ENCODE peak calls at places on chromosome 10, in five cellular contexts. Y is gastrocnemius medialis, C is OCI-LY7, D is small intestine, H is GM23338. K is an unnamed sample.

GRCh38 chr10:95756796-95757657 is 1.1 kb downstream of the ENTPD1 start:
- DNase-seq in Y (no peak), C (peak; percentile 41), D (no peak), H (no peak), K (no peak)

GRCh38 chr10:32957341-32958084 is 517 bp downstream of the ITGB1 start:
- DNase-seq in Y (peak; percentile 10), C (peak; percentile 55), D (peak; percentile 59), H (peak; percentile 57), K (peak; percentile 66)

GRCh38 chr10:21519981-21520436 is 5.5 kb downstream of the SKIDA1 start:
- DNase-seq in Y (no peak), C (no peak), D (peak; percentile 20), H (no peak), K (no peak)

GRCh38 chr10:112223725-112224124 is 40.2 kb upstream of the GPAM start:
- DNase-seq in Y (no peak), C (no peak), D (peak; percentile 9), H (no peak), K (no peak)

GRCh38 chr10:121478590-121478989 is 119.7 kb downstream of the FGFR2 start:
- DNase-seq in Y (no peak), C (no peak), D (no peak), H (no peak), K (no peak)

GRCh38 chr10:58868736-58869435 is 307.6 kb upstream of the PHYHIPL start:
- DNase-seq in Y (no peak), C (no peak), D (no peak), H (no peak), K (no peak)

GRCh38 chr10:72037266-72037665 is 51.1 kb downstream of the SPOCK2 start:
- DNase-seq in Y (no peak), C (no peak), D (no peak), H (no peak), K (no peak)

GRCh38 chr10:58486821-58487220 is 25.9 kb upstream of the BICC1 start:
- DNase-seq in Y (no peak), C (no peak), D (no peak), H (no peak), K (no peak)

GRCh38 chr10:29643785-29644501 is 9.2 kb upstream of the SVIL start:
- DNase-seq in Y (peak; percentile 95), C (no peak), D (no peak), H (no peak), K (no peak)

GRCh38 chr10:79098596-79099015 is 29.8 kb downstream of the ZMIZ1 start:
- DNase-seq in Y (no peak), C (peak; percentile 89), D (no peak), H (no peak), K (no peak)

GRCh38 chr10:22319559-22320558 is 1.0 kb upstream of the BMI1 start:
- DNase-seq in Y (no peak), C (peak; percentile 9), D (no peak), H (no peak), K (no peak)

GRCh38 chr10:12337407-12337806 is 11.9 kb upstream of the CAMK1D start:
- DNase-seq in Y (no peak), C (no peak), D (no peak), H (no peak), K (no peak)

GRCh38 chr10:73648975-73649829 is 6.6 kb downstream of the SYNPO2L start:
- DNase-seq in Y (no peak), C (no peak), D (no peak), H (peak; percentile 17), K (no peak)

GRCh38 chr10:43123361-43124093 is 14.7 kb upstream of the CSGALNACT2 start:
- DNase-seq in Y (no peak), C (no peak), D (no peak), H (no peak), K (peak; percentile 5)

GRCh38 chr10:112859793-112860192 is 90.3 kb upstream of the TCF7L2 start:
- DNase-seq in Y (no peak), C (no peak), D (no peak), H (no peak), K (no peak)

GRCh38 chr10:19929466-19930140 is 113.4 kb downstream of the PLXDC2 start:
- DNase-seq in Y (no peak), C (no peak), D (peak; percentile 82), H (no peak), K (peak; percentile 62)

GRCh38 chr10:43202224-43202656 is 64.0 kb downstream of the CSGALNACT2 start:
- DNase-seq in Y (no peak), C (peak; percentile 69), D (peak; percentile 43), H (peak; percentile 84), K (peak; percentile 15)

GRCh38 chr10:23499317-23499716 is 60.4 kb downstream of the OTUD1 start:
- DNase-seq in Y (no peak), C (no peak), D (no peak), H (peak; percentile 12), K (no peak)

GRCh38 chr10:21626457-21627161 is 92.6 kb downstream of the MLLT10 start:
- DNase-seq in Y (no peak), C (no peak), D (no peak), H (no peak), K (peak; percentile 16)

GRCh38 chr10:128609460-128609859 is 483.2 kb upstream of the MKI67 start:
- DNase-seq in Y (no peak), C (no peak), D (peak; percentile 37), H (no peak), K (no peak)

GRCh38 chr10:117563780-117564179 is 21.2 kb downstream of the EMX2 start:
- DNase-seq in Y (no peak), C (no peak), D (no peak), H (no peak), K (no peak)

GRCh38 chr10:62073429-62073828 is 171.9 kb downstream of the ARID5B start:
- DNase-seq in Y (no peak), C (no peak), D (peak; percentile 43), H (no peak), K (no peak)

GRCh38 chr10:36023939-36024338 is 381.8 kb upstream of the FZD8 start:
- DNase-seq in Y (no peak), C (no peak), D (no peak), H (peak; percentile 7), K (peak; percentile 43)

GRCh38 chr10:123148414-123149161 is 652 bp downstream of the HMX2 start:
- DNase-seq in Y (no peak), C (no peak), D (no peak), H (peak; percentile 75), K (no peak)

GRCh38 chr10:50248598-50248997 is 2.7 kb downstream of the ASAH2 start:
- DNase-seq in Y (no peak), C (no peak), D (peak; percentile 33), H (no peak), K (no peak)
- H3K4me1 ChIP-seq in Y (no peaks in the 10 kb centered on the region), C (no peaks in the 10 kb centered on the region), D (peaks cover 6% of the 10 kb centered on the region), H (no peaks in the 10 kb centered on the region), K (no peaks in the 10 kb centered on the region)

GRCh38 chr10:102504179-102504975 is 605 bp downstream of the SUFU start:
- DNase-seq in Y (no peak), C (peak; percentile 23), D (peak; percentile 68), H (peak; percentile 85), K (peak; percentile 26)
- H3K4me1 ChIP-seq in Y (peaks cover 61% of the 10 kb centered on the region), C (peaks cover 20% of the 10 kb centered on the region), D (no peaks in the 10 kb centered on the region), H (peaks cover 6% of the 10 kb centered on the region), K (peaks cover 8% of the 10 kb centered on the region)

GRCh38 chr10:26249681-26250080 is 33.1 kb downstream of the GAD2 start:
- DNase-seq in Y (no peak), C (no peak), D (no peak), H (no peak), K (no peak)
- H3K4me1 ChIP-seq in Y (no peaks in the 10 kb centered on the region), C (no peaks in the 10 kb centered on the region), D (no peaks in the 10 kb centered on the region), H (no peaks in the 10 kb centered on the region), K (no peaks in the 10 kb centered on the region)

DNA sequence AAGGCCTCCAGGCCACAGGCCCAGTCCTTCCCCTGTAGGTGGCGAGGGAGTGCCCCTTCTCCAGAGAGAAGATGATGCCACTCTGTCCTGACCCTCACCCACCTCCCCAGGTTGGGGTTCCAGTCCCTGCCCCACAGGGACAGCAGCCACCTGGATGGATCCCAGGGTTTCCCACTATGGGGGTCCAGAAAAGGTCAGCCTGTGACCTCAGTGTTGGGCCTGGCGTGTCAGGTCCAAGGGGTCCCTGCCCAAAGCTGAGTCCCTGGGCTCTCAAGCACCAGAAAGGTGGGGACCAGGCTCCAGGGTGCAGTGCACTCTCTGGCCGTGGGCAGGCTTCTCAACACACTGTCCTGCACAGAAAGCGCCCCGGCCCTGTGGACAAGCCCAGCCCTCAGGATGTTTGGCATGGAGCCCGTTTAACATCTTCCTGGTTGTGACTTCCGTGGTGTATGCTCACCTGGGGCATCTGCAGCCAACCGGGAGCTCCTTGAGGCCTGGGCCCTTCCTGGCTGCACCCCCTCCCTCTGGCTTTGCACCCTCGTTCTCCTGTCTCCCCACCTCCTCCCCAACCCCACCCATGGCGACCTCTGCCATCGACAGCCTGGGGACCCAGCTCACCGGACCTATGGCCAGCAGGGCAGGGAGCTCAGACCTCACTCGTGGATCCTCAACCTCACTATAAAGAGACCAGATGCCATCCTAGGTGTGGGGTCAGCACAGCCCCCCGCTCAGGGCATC is 58.3 kb upstream of the PPP2R2D start:
- DNase-seq in Y (no peak), C (no peak), D (no peak), H (no peak), K (no peak)
- H3K4me1 ChIP-seq in Y (no peaks in the 10 kb centered on the region), C (no peaks in the 10 kb centered on the region), D (no peaks in the 10 kb centered on the region), H (no peaks in the 10 kb centered on the region), K (no peaks in the 10 kb centered on the region)

DNA sequence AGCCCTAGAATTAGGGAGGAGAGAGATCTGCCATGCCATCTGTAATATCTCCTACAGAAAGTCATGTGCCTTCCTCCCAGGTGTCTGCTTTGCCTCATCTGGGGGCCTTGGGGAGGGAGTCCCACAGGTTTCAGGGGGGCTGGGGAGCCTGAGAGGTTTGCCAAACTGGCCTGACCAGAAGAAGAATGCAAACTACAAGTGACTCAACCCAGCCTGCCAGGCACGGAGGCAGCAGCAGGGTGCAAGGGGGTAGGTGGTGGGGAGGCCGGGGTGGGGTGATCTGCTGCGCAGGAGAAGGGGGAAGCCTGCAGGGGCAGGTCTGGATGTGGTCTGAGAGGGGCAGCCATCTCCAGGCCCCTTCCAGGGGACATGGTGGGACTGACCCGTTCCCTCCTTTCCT is 9.6 kb upstream of the TRIM8 start:
- DNase-seq in Y (no peak), C (no peak), D (no peak), H (no peak), K (no peak)
- H3K4me1 ChIP-seq in Y (peaks cover 22% of the 10 kb centered on the region), C (peaks cover 31% of the 10 kb centered on the region), D (no peaks in the 10 kb centered on the region), H (peaks cover 26% of the 10 kb centered on the region), K (peaks cover 18% of the 10 kb centered on the region)

GRCh38 chr10:125156739-125157472 is 3.5 kb downstream of the CTBP2 start:
- DNase-seq in Y (no peak), C (no peak), D (peak; percentile 91), H (no peak), K (no peak)

GRCh38 chr10:125156196-125156595 is 4.2 kb downstream of the CTBP2 start:
- DNase-seq in Y (no peak), C (no peak), D (peak; percentile 31), H (no peak), K (peak; percentile 17)

GRCh38 chr10:125155101-125155500 is 5.3 kb downstream of the CTBP2 start:
- DNase-seq in Y (no peak), C (no peak), D (peak; percentile 17), H (peak; percentile 78), K (no peak)

GRCh38 chr10:125154529-125154928 is 5.8 kb downstream of the CTBP2 start:
- DNase-seq in Y (no peak), C (no peak), D (peak; percentile 53), H (no peak), K (no peak)

GRCh38 chr10:125155669-125156068 is 4.7 kb downstream of the CTBP2 start:
- DNase-seq in Y (no peak), C (no peak), D (no peak), H (no peak), K (peak; percentile 1)
- H3K4me1 ChIP-seq in Y (peaks cover 77% of the 10 kb centered on the region), C (no peaks in the 10 kb centered on the region), D (peaks cover 5% of the 10 kb centered on the region), H (peaks cover 43% of the 10 kb centered on the region), K (peaks cover 44% of the 10 kb centered on the region)

GRCh38 chr10:80174641-80175395 is 30.5 kb downstream of the ANXA11 start:
- DNase-seq in Y (no peak), C (no peak), D (no peak), H (no peak), K (no peak)
- H3K4me1 ChIP-seq in Y (peaks cover 65% of the 10 kb centered on the region), C (peaks cover 21% of the 10 kb centered on the region), D (no peaks in the 10 kb centered on the region), H (peaks cover 8% of the 10 kb centered on the region), K (no peaks in the 10 kb centered on the region)

K was measured in adrenal gland.